ENCODE peak calls at places on chromosomes 13 and 19, in four cellular contexts. W is stimulated activated CD8-positive, alpha-beta memory T cell treated with anti-CD3 and anti-CD28 coated beads, Interleukin-15, amount 100 ng/mL, for 4 hours; T is AG10803; Y is heart right ventricle. J is an unnamed sample.

GRCh38 chr13:45356966-45357689 is 16.1 kb upstream of the TPT1 start:
- DNase-seq in T (no peak), W (no peak), Y (no peak), J (no peak)

GRCh38 chr19:47381653-47382279 is 32.7 kb downstream of the DHX34 start:
- DNase-seq in W (peak), Y (no peak), T (no peak), J (no peak)

GRCh38 chr13:34942732-34943674 is 933 bp downstream of the NBEA start:
- DNase-seq in T (no peak), Y (peak), W (no peak), J (no peak)

GRCh38 chr13:53010374-53011105 is 18.1 kb upstream of the OLFM4 start:
- DNase-seq in T (no peak), Y (no peak), W (no peak), J (no peak)

GRCh38 chr13:79659161-79659560 is 178.2 kb downstream of the NDFIP2 start:
- DNase-seq in W (no peak), T (peak), Y (peak), J (no peak)

GRCh38 chr19:40530091-40530901 is 46.4 kb upstream of the SHKBP1 start:
- DNase-seq in Y (peak), T (no peak), W (no peak), J (no peak)

GRCh38 chr19:13055213-13056051 is 47.2 kb downstream of the LYL1 start:
- DNase-seq in W (no peak), Y (peak), T (peak), J (peak)

GRCh38 chr19:13056052-13056660 is 46.5 kb downstream of the LYL1 start:
- DNase-seq in Y (peak), W (no peak), T (peak), J (peak)

GRCh38 chr19:2523630-2524311 is 47.8 kb downstream of the GADD45B start:
- DNase-seq in T (peak), Y (no peak), W (no peak), J (peak)

GRCh38 chr13:44732503-44733098 is 156.5 kb upstream of the TSC22D1 start:
- DNase-seq in W (no peak), T (no peak), Y (no peak), J (no peak)

GRCh38 chr13:45950343-45950995 is 98.9 kb upstream of the SIAH3 start:
- DNase-seq in W (no peak), T (no peak), Y (no peak), J (peak)

GRCh38 chr13:40275636-40276035 is 390.8 kb downstream of the FOXO1 start:
- DNase-seq in T (peak), W (no peak), Y (no peak), J (no peak)

GRCh38 chr19:34253711-34254551 is 423 bp upstream of the GARRE1 start:
- DNase-seq in Y (peak), T (peak), W (peak), J (peak)

GRCh38 chr13:46648166-46648607 is 95.2 kb downstream of the LRCH1 start:
- DNase-seq in T (peak), W (no peak), Y (no peak), J (peak)

GRCh38 chr19:40565910-40566495 is 10.7 kb upstream of the SHKBP1 start:
- DNase-seq in W (no peak), T (no peak), Y (no peak), J (no peak)

GRCh38 chr13:20566424-20566916 is 487 bp upstream of the IFT88 start:
- DNase-seq in T (peak), Y (no peak), W (peak), J (peak)

GRCh38 chr13:23510979-23511735 is 59.1 kb upstream of the TNFRSF19 start:
- DNase-seq in Y (no peak), T (no peak), W (no peak), J (peak)

GRCh38 chr19:7673995-7674667 is 2.8 kb upstream of the MCEMP1 start:
- DNase-seq in Y (peak), W (no peak), T (peak), J (peak)

GRCh38 chr13:80235559-80236296 is 105.2 kb downstream of the SPRY2 start:
- DNase-seq in W (no peak), T (peak), Y (no peak), J (no peak)

GRCh38 chr19:52191951-52192350 is 2.1 kb downstream of the PPP2R1A start:
- DNase-seq in T (no peak), Y (no peak), W (no peak), J (no peak)

GRCh38 chr13:43767351-43767901 is 19.3 kb downstream of the ENOX1 start:
- DNase-seq in T (peak), Y (peak), W (no peak), J (no peak)

GRCh38 chr19:45882652-45883585 is 3.0 kb downstream of the IRF2BP1 start:
- DNase-seq in Y (peak), T (peak), W (peak), J (peak)

GRCh38 chr13:58478858-58479257 is 847.3 kb downstream of the PCDH17 start:
- DNase-seq in Y (no peak), W (no peak), T (no peak), J (no peak)

GRCh38 chr13:105412171-105412570 is 1123.3 kb downstream of the EFNB2 start:
- DNase-seq in Y (no peak), T (no peak), W (no peak), J (no peak)

GRCh38 chr13:100490692-100491091 is 97.9 kb downstream of the GGACT start:
- DNase-seq in W (no peak), Y (no peak), T (no peak), J (no peak)

GRCh38 chr13:25973085-25973484 is 78.7 kb downstream of the SHISA2 start:
- DNase-seq in W (no peak), Y (no peak), T (no peak), J (no peak)

GRCh38 chr13:67880916-67881315 is 650.8 kb upstream of the PCDH9 start:
- DNase-seq in Y (no peak), T (no peak), W (no peak), J (no peak)

GRCh38 chr19:40633207-40633606 is 32.0 kb downstream of the LTBP4 start:
- DNase-seq in Y (no peak), W (no peak), T (peak), J (peak)

GRCh38 chr13:82298110-82298509 is 1584.2 kb downstream of the SLITRK1 start:
- DNase-seq in Y (no peak), T (no peak), W (no peak), J (no peak)

GRCh38 chr19:58350001-58350801 is 3.1 kb downstream of the A1BG start:
- DNase-seq in W (no peak), T (no peak), Y (no peak), J (no peak)

GRCh38 chr19:45766919-45767346 is 2.1 kb downstream of the SIX5 start:
- DNase-seq in W (no peak), Y (peak), T (no peak), J (peak)

GRCh38 chr19:28607066-28607583 is 605.8 kb downstream of the UQCRFS1 start:
- DNase-seq in W (no peak), T (no peak), Y (no peak), J (no peak)

GRCh38 chr19:29060833-29061364 is 152.1 kb downstream of the UQCRFS1 start:
- DNase-seq in Y (no peak), T (no peak), W (no peak), J (no peak)

GRCh38 chr19:40567040-40567749 is 9.5 kb upstream of the SHKBP1 start:
- DNase-seq in Y (no peak), T (no peak), W (no peak), J (no peak)

GRCh38 chr19:33434886-33435705 is 61.6 kb downstream of the CEBPG start:
- DNase-seq in W (no peak), Y (no peak), T (peak), J (peak)

GRCh38 chr19:29819300-29819699 is 7.5 kb downstream of the CCNE1 start:
- DNase-seq in W (no peak), T (no peak), Y (no peak), J (no peak)

GRCh38 chr19:43781630-43782310 is 997 bp upstream of the KCNN4 start:
- DNase-seq in T (no peak), W (no peak), Y (no peak), J (no peak)

GRCh38 chr19:13865578-13866462 is 11.1 kb upstream of the NANOS3 start:
- DNase-seq in W (no peak), Y (no peak), T (no peak), J (no peak)

J was measured in IMR-90.